ENCODE peak calls at places on chromosomes 6 and 20, in seven cellular contexts. I is left cardiac atrium; A is stimulated activated CD4-positive, alpha-beta T cell treated with anti-CD3 and anti-CD28 coated beads, Interleukin-1b, Interleukin-23, amount 100 ng/mL, for 24 hours; C is epithelial cell of esophagus; Z is CD8-positive, alpha-beta T cell; E is foreskin fibroblast; K is brain microvascular endothelial cell. P is an unnamed sample.

GRCh38 chr20:17343631-17344447 is 117.0 kb downstream of the PCSK2 start:
- DNase-seq in I (no peak), A (no peak), C (no peak), Z (no peak), E (peak; percentile 7), K (no peak), P (no peak)

GRCh38 chr6:53943410-53943809 is 148.6 kb downstream of the LRRC1 start:
- DNase-seq in I (no peak), A (no peak), C (no peak), Z (no peak), E (no peak), K (no peak), P (no peak)

GRCh38 chr6:381742-382461 is 9.7 kb upstream of the IRF4 start:
- DNase-seq in I (no peak), A (no peak), C (no peak), Z (no peak), E (no peak), K (no peak), P (no peak)

GRCh38 chr6:25401711-25402110 is 122.5 kb downstream of the CARMIL1 start:
- DNase-seq in I (no peak), A (no peak), C (peak; percentile 39), Z (no peak), E (no peak), K (no peak), P (no peak)

GRCh38 chr20:2131366-2131765 is 29.7 kb downstream of the STK35 start:
- DNase-seq in I (no peak), A (no peak), C (peak; percentile 80), Z (no peak), E (peak; percentile 57), K (peak; percentile 76), P (no peak)

GRCh38 chr20:17499041-17499440 is 32.1 kb downstream of the BFSP1 start:
- DNase-seq in I (no peak), A (no peak), C (peak; percentile 88), Z (no peak), E (peak; percentile 42), K (peak; percentile 16), P (no peak)

GRCh38 chr20:23087587-23088275 is 1.6 kb upstream of the CD93 start:
- DNase-seq in I (no peak), A (no peak), C (no peak), Z (no peak), E (no peak), K (no peak), P (no peak)

GRCh38 chr6:27830212-27830664 is 82.0 kb downstream of the OR2B2 start:
- DNase-seq in I (no peak), A (no peak), C (peak; percentile 15), Z (no peak), E (no peak), K (no peak), P (no peak)

GRCh38 chr6:152301021-152301805 is 335.9 kb downstream of the SYNE1 start:
- DNase-seq in I (no peak), A (no peak), C (peak; percentile 51), Z (no peak), E (peak; percentile 47), K (peak; percentile 20), P (no peak)

GRCh38 chr6:108945686-108946158 is 97.5 kb downstream of the ARMC2 start:
- DNase-seq in I (peak; percentile 87), A (no peak), C (no peak), Z (no peak), E (peak; percentile 39), K (peak; percentile 35), P (peak; percentile 83)

GRCh38 chr6:14876778-14877613 is 368.9 kb upstream of the JARID2 start:
- DNase-seq in I (no peak), A (no peak), C (peak; percentile 87), Z (no peak), E (peak; percentile 76), K (peak; percentile 86), P (no peak)

GRCh38 chr6:42099340-42100028 is 42.9 kb downstream of the C6orf132 start:
- DNase-seq in I (peak; percentile 36), A (no peak), C (peak; percentile 90), Z (no peak), E (peak; percentile 32), K (peak; percentile 53), P (no peak)

GRCh38 chr20:21166801-21167200 is 40.9 kb downstream of the KIZ start:
- DNase-seq in I (no peak), A (no peak), C (no peak), Z (no peak), E (no peak), K (no peak), P (no peak)

GRCh38 chr6:157990321-157991066 is 8.8 kb downstream of the SYNJ2 start:
- DNase-seq in I (peak; percentile 16), A (no peak), C (no peak), Z (no peak), E (no peak), K (no peak), P (no peak)

GRCh38 chr20:61753196-61753942 is 312.3 kb downstream of the TAF4 start:
- DNase-seq in I (peak; percentile 14), A (no peak), C (peak; percentile 31), Z (no peak), E (peak; percentile 35), K (peak; percentile 18), P (no peak)

GRCh38 chr6:53244532-53244931 is 95.9 kb upstream of the GCM1 start:
- DNase-seq in I (no peak), A (no peak), C (no peak), Z (no peak), E (no peak), K (no peak), P (no peak)

GRCh38 chr6:50264995-50265571 is 215.4 kb upstream of the DEFB112 start:
- DNase-seq in I (no peak), A (no peak), C (peak; percentile 41), Z (no peak), E (no peak), K (peak; percentile 9), P (no peak)

GRCh38 chr6:169667716-169668115 is 34.1 kb downstream of the WDR27 start:
- DNase-seq in I (no peak), A (no peak), C (no peak), Z (no peak), E (no peak), K (no peak), P (no peak)

GRCh38 chr20:54063998-54064676 is 6.3 kb downstream of the BCAS1 start:
- DNase-seq in I (no peak), A (no peak), C (no peak), Z (peak; percentile 42), E (no peak), K (no peak), P (no peak)

GRCh38 chr6:5036309-5036708 is 32.5 kb upstream of the RPP40 start:
- DNase-seq in I (no peak), A (no peak), C (peak; percentile 80), Z (no peak), E (peak; percentile 29), K (peak; percentile 36), P (no peak)

GRCh38 chr6:3651698-3652229 is 99.7 kb downstream of the PXDC1 start:
- DNase-seq in I (no peak), A (no peak), C (no peak), Z (no peak), E (no peak), K (no peak), P (no peak)

GRCh38 chr6:130385059-130385695 is 19.4 kb downstream of the TMEM200A start:
- DNase-seq in I (no peak), A (no peak), C (no peak), Z (no peak), E (no peak), K (no peak), P (no peak)

GRCh38 chr6:71367763-71368162 is 79.2 kb downstream of the OGFRL1 start:
- DNase-seq in I (no peak), A (no peak), C (peak; percentile 63), Z (no peak), E (no peak), K (no peak), P (no peak)

GRCh38 chr6:157123245-157123644 is 200.1 kb downstream of the TMEM242 start:
- DNase-seq in I (no peak), A (no peak), C (no peak), Z (no peak), E (no peak), K (no peak), P (no peak)

GRCh38 chr6:156862711-156863110 is 85.5 kb downstream of the ARID1B start:
- DNase-seq in I (no peak), A (no peak), C (no peak), Z (no peak), E (no peak), K (no peak), P (no peak)

GRCh38 chr6:163906006-163906710 is 491.6 kb downstream of the QKI start:
- DNase-seq in I (no peak), A (no peak), C (no peak), Z (no peak), E (no peak), K (no peak), P (no peak)

GRCh38 chr20:39778847-39779641 is 816.9 kb downstream of the DHX35 start:
- DNase-seq in I (no peak), A (no peak), C (peak; percentile 15), Z (no peak), E (no peak), K (no peak), P (no peak)

GRCh38 chr6:20403080-20403765 is 1.5 kb downstream of the E2F3 start:
- DNase-seq in I (peak; percentile 93), A (peak; percentile 66), C (peak; percentile 84), Z (peak; percentile 75), E (peak; percentile 89), K (peak; percentile 59), P (peak; percentile 89)

GRCh38 chr20:62485062-62485700 is 9.4 kb upstream of the GATA5 start:
- DNase-seq in I (peak; percentile 75), A (no peak), C (peak; percentile 26), Z (no peak), E (no peak), K (peak; percentile 11), P (no peak)

GRCh38 chr6:4259391-4259790 is 124.0 kb upstream of the ECI2 start:
- DNase-seq in I (no peak), A (no peak), C (peak; percentile 83), Z (no peak), E (no peak), K (no peak), P (no peak)

GRCh38 chr6:125303512-125303854 is 1.7 kb upstream of the HDDC2 start:
- DNase-seq in I (no peak), A (no peak), C (no peak), Z (no peak), E (no peak), K (no peak), P (no peak)

GRCh38 chr6:1614767-1615650 is 5.3 kb downstream of the FOXC1 start:
- DNase-seq in I (no peak), A (no peak), C (peak; percentile 48), Z (no peak), E (no peak), K (no peak), P (no peak)

GRCh38 chr6:56772737-56773184 is 130.1 kb upstream of the DST start:
- DNase-seq in I (peak; percentile 26), A (no peak), C (peak; percentile 88), Z (no peak), E (peak; percentile 81), K (peak; percentile 76), P (no peak)

GRCh38 chr6:133937909-133938308 is 15.1 kb upstream of the TBPL1 start:
- DNase-seq in I (no peak), A (no peak), C (no peak), Z (no peak), E (no peak), K (no peak), P (no peak)

GRCh38 chr20:50366270-50367103 is 143.7 kb upstream of the PTPN1 start:
- DNase-seq in I (peak; percentile 81), A (no peak), C (peak; percentile 76), Z (no peak), E (peak; percentile 85), K (peak; percentile 40), P (no peak)

GRCh38 chr20:32416206-32416605 is 58.1 kb downstream of the ASXL1 start:
- DNase-seq in I (no peak), A (no peak), C (no peak), Z (no peak), E (no peak), K (no peak), P (no peak)

GRCh38 chr20:40856653-40857052 is 167.6 kb upstream of the MAFB start:
- DNase-seq in I (no peak), A (no peak), C (no peak), Z (no peak), E (no peak), K (no peak), P (no peak)

GRCh38 chr6:32685603-32686002 is 19.1 kb upstream of the HLA-DQB1 start:
- DNase-seq in I (no peak), A (no peak), C (no peak), Z (no peak), E (no peak), K (no peak), P (no peak)

P was measured in suprapubic skin.